ENCODE peak calls at places on chromosomes 11 and 22, in ten cellular contexts. Q is mucosa of descending colon; X is fibroblast of mammary gland; U is AML-193; F is activated gamma-delta T cell treated with anti-CD3 and anti-CD28 coated beads, Interleukin-2, amount 50 U/mL, for 16 hours; M is D341Med; H is mucosa of gallbladder; V is A172; T is stimulated activated CD4-positive, alpha-beta T cell treated with anti-CD3 and anti-CD28 coated beads, Interleukin-2, amount 100 ng/mL, for 48 hours; I is activated CD8-positive, alpha-beta memory T cell treated with anti-CD3 and anti-CD28 coated beads for 1 hour. E is an unnamed sample.

GRCh38 chr22:36237462-36238347 is 1.6 kb downstream of the APOL2 start:
- DNase-seq in F (no peak), X (peak), H (no peak), T (no peak), M (no peak), V (no peak), U (no peak), I (no peak), Q (no peak), E (no peak)

GRCh38 chr22:25482868-25483639 is 81.4 kb upstream of the GRK3 start:
- DNase-seq in H (no peak), V (no peak), T (no peak), M (no peak), Q (no peak), U (no peak), F (no peak), I (no peak), X (no peak), E (no peak)

GRCh38 chr11:27563201-27563600 is 56.6 kb upstream of the LIN7C start:
- DNase-seq in X (peak), H (no peak), F (no peak), T (no peak), M (no peak), V (peak), I (no peak), U (no peak), Q (no peak), E (no peak)

GRCh38 chr11:130816941-130817607 is 99.2 kb downstream of the SNX19 start:
- DNase-seq in M (no peak), H (no peak), U (no peak), F (no peak), T (no peak), Q (no peak), V (no peak), I (no peak), X (peak), E (no peak)

GRCh38 chr11:66429983-66430602 is 8.6 kb downstream of the MRPL11 start:
- DNase-seq in H (peak), I (peak), T (peak), M (peak), Q (no peak), V (peak), F (peak), X (peak), U (peak), E (peak)

GRCh38 chr11:2538951-2539735 is 94.3 kb downstream of the KCNQ1 start:
- DNase-seq in Q (peak), H (no peak), T (no peak), M (no peak), V (no peak), X (no peak), U (no peak), I (no peak), F (no peak), E (no peak)

GRCh38 chr11:3616721-3617460 is 24.9 kb downstream of the ART5 start:
- DNase-seq in X (no peak), F (no peak), T (no peak), M (no peak), H (no peak), U (no peak), I (no peak), Q (no peak), V (no peak), E (no peak)

GRCh38 chr11:68446046-68446725 is 14.4 kb upstream of the PPP6R3 start:
- DNase-seq in V (no peak), H (no peak), M (no peak), U (no peak), X (no peak), F (no peak), T (no peak), Q (peak), I (no peak), E (no peak)

GRCh38 chr11:44680982-44681597 is 45.7 kb upstream of the TSPAN18 start:
- DNase-seq in I (no peak), M (no peak), F (peak), U (no peak), V (peak), H (no peak), Q (no peak), T (peak), X (no peak), E (no peak)

GRCh38 chr22:38260760-38261477 is 11.9 kb downstream of the TMEM184B start:
- DNase-seq in M (no peak), H (no peak), F (no peak), I (no peak), Q (no peak), U (no peak), X (peak), T (no peak), V (no peak), E (no peak)

GRCh38 chr11:8092587-8093424 is 11.8 kb downstream of the TUB start:
- DNase-seq in X (peak), Q (no peak), F (no peak), T (peak), U (peak), M (peak), V (peak), I (no peak), H (peak), E (peak)

GRCh38 chr11:73308003-73308962 is at the start of gene ARHGEF17:
- DNase-seq in I (no peak), X (peak), T (peak), M (peak), V (peak), H (peak), U (peak), F (no peak), Q (no peak), E (peak)

GRCh38 chr11:123429851-123430735 is at the start of gene GRAMD1B:
- DNase-seq in V (peak), F (peak), I (peak), H (peak), U (peak), Q (peak), X (peak), T (peak), M (peak), E (peak)

GRCh38 chr11:35144811-35145210 is 5.8 kb downstream of the CD44 start:
- DNase-seq in I (no peak), F (no peak), U (peak), H (no peak), T (no peak), X (peak), V (no peak), Q (no peak), M (no peak), E (no peak)

GRCh38 chr11:102974552-102975280 is 19.2 kb upstream of the MMP13 start:
- DNase-seq in V (peak), F (no peak), X (peak), Q (no peak), I (no peak), U (no peak), T (no peak), H (no peak), M (no peak), E (peak)

GRCh38 chr22:36673821-36674220 is 29.7 kb downstream of the CACNG2 start:
- DNase-seq in Q (no peak), H (no peak), T (no peak), V (no peak), I (no peak), X (no peak), U (no peak), M (no peak), F (no peak), E (no peak)

GRCh38 chr11:134017773-134018430 is 51.0 kb upstream of the JAM3 start:
- DNase-seq in U (no peak), H (no peak), F (no peak), T (no peak), M (no peak), V (no peak), X (no peak), I (no peak), Q (no peak), E (no peak)

GRCh38 chr22:22940961-22941605 is 53.5 kb downstream of the IGLL5 start:
- DNase-seq in V (no peak), Q (no peak), U (no peak), X (no peak), H (no peak), M (no peak), F (no peak), T (no peak), I (no peak), E (no peak)

GRCh38 chr22:31431950-31432349 is 32.5 kb downstream of the DRG1 start:
- DNase-seq in F (no peak), T (no peak), U (no peak), M (no peak), I (no peak), X (no peak), V (no peak), H (no peak), Q (no peak), E (no peak)

GRCh38 chr11:60657880-60658279 is 41.5 kb upstream of the MS4A8 start:
- DNase-seq in F (no peak), I (no peak), M (no peak), V (no peak), U (no peak), H (peak), Q (no peak), T (no peak), X (no peak), E (peak)

GRCh38 chr22:47220752-47221151 is 458.3 kb downstream of the TBC1D22A start:
- DNase-seq in X (no peak), U (no peak), T (no peak), H (no peak), Q (no peak), M (no peak), I (no peak), V (no peak), F (no peak), E (no peak)

GRCh38 chr11:117851091-117851490 is 25.4 kb downstream of the FXYD6 start:
- DNase-seq in I (no peak), U (no peak), M (no peak), X (peak), H (no peak), F (no peak), V (no peak), T (no peak), Q (no peak), E (no peak)

GRCh38 chr11:12827929-12828812 is 153.9 kb downstream of the TEAD1 start:
- DNase-seq in M (no peak), H (peak), V (peak), F (no peak), Q (no peak), U (no peak), I (no peak), T (no peak), X (peak), E (no peak)

GRCh38 chr11:66119348-66120133 is 49.5 kb downstream of the PACS1 start:
- DNase-seq in F (no peak), V (peak), T (no peak), Q (no peak), H (peak), M (no peak), U (no peak), X (peak), I (no peak), E (peak)

GRCh38 chr22:21942407-21942895 is 10.2 kb downstream of the PPM1F start:
- DNase-seq in V (peak), F (no peak), M (no peak), I (no peak), U (peak), Q (peak), T (no peak), H (peak), X (peak), E (no peak)

GRCh38 chr22:44450503-44450902 is 47.5 kb downstream of the RTL6 start:
- DNase-seq in T (no peak), M (no peak), F (no peak), I (no peak), U (no peak), H (no peak), X (no peak), V (no peak), Q (no peak), E (no peak)

GRCh38 chr11:32090774-32091370 is at the start of gene RCN1:
- DNase-seq in U (peak), I (no peak), Q (peak), M (peak), T (peak), V (peak), F (peak), H (no peak), X (peak), E (peak)

GRCh38 chr22:44074286-44074984 is 50.3 kb downstream of the PARVB start:
- DNase-seq in I (no peak), M (no peak), Q (no peak), V (no peak), X (no peak), U (no peak), H (no peak), F (no peak), T (no peak), E (no peak)

GRCh38 chr11:71484248-71485062 is 31.5 kb downstream of the NADSYN1 start:
- DNase-seq in H (no peak), T (no peak), X (no peak), I (no peak), F (no peak), Q (no peak), M (no peak), V (no peak), U (no peak), E (no peak)

GRCh38 chr22:49961601-49962011 is 1.0 kb downstream of the PIM3 start:
- DNase-seq in M (no peak), Q (no peak), U (no peak), F (no peak), H (no peak), X (no peak), T (no peak), I (no peak), V (no peak), E (no peak)

GRCh38 chr11:129455756-129456436 is 80.2 kb downstream of the BARX2 start:
- DNase-seq in T (no peak), I (no peak), U (no peak), V (no peak), M (no peak), Q (no peak), F (no peak), X (no peak), H (no peak), E (no peak)

GRCh38 chr11:121159721-121160120 is 58.7 kb downstream of the TECTA start:
- DNase-seq in V (no peak), X (no peak), U (no peak), Q (no peak), T (no peak), I (no peak), M (no peak), H (no peak), F (no peak), E (no peak)

E was measured in NCI-H82.